ENCODE peak calls at places on chromosomes 13 and 19, in ten cellular contexts. E, Q, T, Y, Z, F, O, C, B and N are unnamed samples.

GRCh38 chr19:18777725-18778389 is 13.2 kb downstream of the COMP start:
- DNase-seq in E (no peak), Q (no peak), T (no peak), Y (no peak), Z (no peak), F (no peak), O (no peak), C (no peak), B (no peak), N (no peak)

GRCh38 chr19:50728084-50728737 is 5.0 kb downstream of the CLEC11A start:
- DNase-seq in E (peak), Q (peak), T (no peak), Y (no peak), Z (peak), F (peak), O (peak), C (peak), B (peak), N (no peak)

GRCh38 chr19:37346091-37346490 is 24.8 kb upstream of the ZNF527 start:
- DNase-seq in E (no peak), Q (no peak), T (no peak), Y (no peak), Z (no peak), F (no peak), O (no peak), C (no peak), B (no peak), N (no peak)

GRCh38 chr19:47765522-47766358 is 12.8 kb upstream of the SELENOW start:
- DNase-seq in E (no peak), Q (peak), T (no peak), Y (no peak), Z (no peak), F (peak), O (no peak), C (peak), B (peak), N (peak)

GRCh38 chr19:13888281-13888680 is 11.3 kb downstream of the NANOS3 start:
- DNase-seq in E (no peak), Q (no peak), T (no peak), Y (no peak), Z (no peak), F (no peak), O (no peak), C (no peak), B (no peak), N (no peak)

GRCh38 chr19:50835785-50836542 is 2.6 kb upstream of the KLK15 start:
- DNase-seq in E (peak), Q (peak), T (peak), Y (peak), Z (peak), F (peak), O (peak), C (peak), B (peak), N (peak)

GRCh38 chr19:7287716-7288115 is 6.5 kb downstream of the INSR start:
- DNase-seq in E (no peak), Q (no peak), T (no peak), Y (no peak), Z (no peak), F (no peak), O (no peak), C (peak), B (no peak), N (no peak)

GRCh38 chr13:27353653-27354052 is 70.8 kb upstream of the GTF3A start:
- DNase-seq in E (no peak), Q (no peak), T (no peak), Y (no peak), Z (no peak), F (no peak), O (no peak), C (no peak), B (no peak), N (no peak)

GRCh38 chr19:18558202-18558555 is 509 bp downstream of the KXD1 start:
- DNase-seq in E (no peak), Q (peak), T (no peak), Y (no peak), Z (no peak), F (no peak), O (no peak), C (no peak), B (peak), N (no peak)

GRCh38 chr19:54653181-54653809 is 9.5 kb upstream of the LILRB4 start:
- DNase-seq in E (no peak), Q (no peak), T (peak), Y (peak), Z (peak), F (no peak), O (no peak), C (no peak), B (peak), N (peak)

GRCh38 chr19:3361384-3362216 is 4.8 kb upstream of the NFIC start:
- DNase-seq in E (no peak), Q (no peak), T (no peak), Y (no peak), Z (no peak), F (no peak), O (no peak), C (no peak), B (no peak), N (no peak)

GRCh38 chr13:73248711-73249580 is 190.1 kb downstream of the KLF5 start:
- DNase-seq in E (no peak), Q (no peak), T (peak), Y (no peak), Z (peak), F (no peak), O (no peak), C (peak), B (peak), N (peak)

GRCh38 chr19:53388168-53388567 is 6.8 kb upstream of the ZNF765 start:
- DNase-seq in E (no peak), Q (no peak), T (no peak), Y (no peak), Z (no peak), F (no peak), O (no peak), C (no peak), B (peak), N (peak)

GRCh38 chr19:10828981-10829821 is 6.8 kb downstream of the TMED1 start:
- DNase-seq in E (no peak), Q (no peak), T (no peak), Y (no peak), Z (no peak), F (no peak), O (no peak), C (peak), B (no peak), N (peak)

GRCh38 chr13:45989607-45990006 is 62.9 kb downstream of the ZC3H13 start:
- DNase-seq in E (no peak), Q (no peak), T (no peak), Y (no peak), Z (no peak), F (no peak), O (no peak), C (no peak), B (peak), N (no peak)

GRCh38 chr13:113451951-113452421 is 1.3 kb downstream of the ADPRHL1 start:
- DNase-seq in E (no peak), Q (no peak), T (no peak), Y (no peak), Z (no peak), F (peak), O (no peak), C (no peak), B (no peak), N (no peak)

GRCh38 chr19:39631626-39632025 is 24.1 kb upstream of the LGALS16 start:
- DNase-seq in E (no peak), Q (no peak), T (no peak), Y (no peak), Z (no peak), F (no peak), O (no peak), C (no peak), B (no peak), N (no peak)

GRCh38 chr19:16447015-16447384 is 24.8 kb downstream of the EPS15L1 start:
- DNase-seq in E (no peak), Q (no peak), T (no peak), Y (no peak), Z (peak), F (peak), O (no peak), C (peak), B (peak), N (no peak)

GRCh38 chr13:51064753-51065152 is 46.3 kb downstream of the C13orf42 start:
- DNase-seq in E (no peak), Q (no peak), T (no peak), Y (no peak), Z (no peak), F (no peak), O (no peak), C (no peak), B (no peak), N (no peak)

GRCh38 chr13:100880166-100880565 is 205.6 kb upstream of the TMTC4 start:
- DNase-seq in E (no peak), Q (no peak), T (no peak), Y (no peak), Z (no peak), F (no peak), O (no peak), C (no peak), B (no peak), N (no peak)

GRCh38 chr13:76637651-76638111 is 248.5 kb downstream of the KCTD12 start:
- DNase-seq in E (no peak), Q (no peak), T (no peak), Y (no peak), Z (no peak), F (no peak), O (no peak), C (no peak), B (peak), N (no peak)

GRCh38 chr13:51269039-51269438 is 46.8 kb downstream of the FAM124A start:
- DNase-seq in E (no peak), Q (no peak), T (no peak), Y (no peak), Z (no peak), F (no peak), O (no peak), C (no peak), B (peak), N (no peak)

GRCh38 chr19:42111384-42111783 is 20.9 kb downstream of the POU2F2 start:
- DNase-seq in E (no peak), Q (no peak), T (no peak), Y (no peak), Z (peak), F (no peak), O (no peak), C (no peak), B (no peak), N (no peak)

GRCh38 chr13:85441975-85442374 is 357.2 kb downstream of the SLITRK6 start:
- DNase-seq in E (no peak), Q (no peak), T (no peak), Y (no peak), Z (no peak), F (no peak), O (no peak), C (no peak), B (no peak), N (no peak)

GRCh38 chr13:62747629-62748028 is 1332.0 kb upstream of the PCDH20 start:
- DNase-seq in E (no peak), Q (no peak), T (no peak), Y (no peak), Z (peak), F (no peak), O (no peak), C (no peak), B (peak), N (peak)

GRCh38 chr13:74443623-74444022 is 309.4 kb upstream of the KLF12 start:
- DNase-seq in E (no peak), Q (no peak), T (no peak), Y (peak), Z (peak), F (no peak), O (no peak), C (no peak), B (peak), N (peak)

GRCh38 chr19:4206818-4207484 is 22.4 kb upstream of the EBI3 start:
- DNase-seq in E (no peak), Q (no peak), T (peak), Y (peak), Z (no peak), F (no peak), O (no peak), C (peak), B (peak), N (no peak)

GRCh38 chr19:35169226-35169995 is 14.9 kb downstream of the FXYD5 start:
- DNase-seq in E (no peak), Q (no peak), T (no peak), Y (no peak), Z (no peak), F (no peak), O (no peak), C (no peak), B (no peak), N (no peak)

GRCh38 chr19:17539288-17540117 is 15.9 kb upstream of the COLGALT1 start:
- DNase-seq in E (peak), Q (peak), T (peak), Y (peak), Z (peak), F (peak), O (peak), C (peak), B (peak), N (peak)

GRCh38 chr19:50341091-50341564 is 12.0 kb upstream of the KCNC3 start:
- DNase-seq in E (no peak), Q (no peak), T (no peak), Y (no peak), Z (no peak), F (no peak), O (no peak), C (no peak), B (no peak), N (no peak)

GRCh38 chr19:10260141-10260584 is 8.1 kb downstream of the MRPL4 start:
- DNase-seq in E (no peak), Q (no peak), T (peak), Y (no peak), Z (peak), F (no peak), O (no peak), C (no peak), B (no peak), N (peak)

GRCh38 chr19:29420482-29421185 is 105.2 kb upstream of the VSTM2B start:
- DNase-seq in E (no peak), Q (no peak), T (no peak), Y (no peak), Z (no peak), F (no peak), O (no peak), C (no peak), B (no peak), N (no peak)

GRCh38 chr13:24053505-24054251 is 106.8 kb upstream of the SPATA13 start:
- DNase-seq in E (peak), Q (peak), T (peak), Y (peak), Z (peak), F (no peak), O (peak), C (peak), B (peak), N (peak)

GRCh38 chr19:3415695-3416094 is 49.3 kb downstream of the NFIC start:
- DNase-seq in E (no peak), Q (no peak), T (no peak), Y (no peak), Z (no peak), F (no peak), O (no peak), C (no peak), B (no peak), N (no peak)

GRCh38 chr19:41771410-41771809 is 16.1 kb downstream of the CEACAM6 start:
- DNase-seq in E (no peak), Q (no peak), T (no peak), Y (no peak), Z (no peak), F (no peak), O (no peak), C (no peak), B (no peak), N (no peak)

GRCh38 chr19:49676136-49676689 is 858 bp upstream of the PRMT1 start:
- DNase-seq in E (no peak), Q (no peak), T (peak), Y (peak), Z (peak), F (peak), O (no peak), C (peak), B (peak), N (peak)